ENCODE peak calls at places on chromosomes 6 and 20, in six cellular contexts. K is posterior cingulate gyrus, T is nucleus accumbens, W is AG20443, D is nephron progenitor cell, P is cerebellum. V is an unnamed sample.

GRCh38 chr20:50561379-50562078 is 51.3 kb downstream of the PTPN1 start:
- DNase-seq in K (no peak), T (peak), W (peak), D (no peak), P (no peak), V (no peak)

GRCh38 chr6:35610830-35611229 is 77.9 kb downstream of the FKBP5 start:
- DNase-seq in K (no peak), T (no peak), W (no peak), D (no peak), P (no peak), V (no peak)

GRCh38 chr6:121603486-121603885 is 168.0 kb downstream of the GJA1 start:
- DNase-seq in K (no peak), T (no peak), W (no peak), D (no peak), P (no peak), V (no peak)

GRCh38 chr20:10034717-10035571 is at the start of gene ANKEF1:
- DNase-seq in K (peak), T (peak), W (peak), D (peak), P (peak), V (no peak)

GRCh38 chr6:168037242-168037641 is 39.8 kb downstream of the KIF25 start:
- DNase-seq in K (no peak), T (no peak), W (no peak), D (no peak), P (no peak), V (no peak)

GRCh38 chr6:5202206-5202605 is 58.5 kb downstream of the LYRM4 start:
- DNase-seq in K (no peak), T (no peak), W (no peak), D (no peak), P (no peak), V (no peak)

GRCh38 chr20:53655909-53656652 is 62.4 kb upstream of the ZNF217 start:
- DNase-seq in K (no peak), T (no peak), W (no peak), D (no peak), P (no peak), V (no peak)

GRCh38 chr20:34538671-34539123 is 19.8 kb upstream of the MAP1LC3A start:
- DNase-seq in K (peak), T (peak), W (peak), D (peak), P (no peak), V (peak)